ENCODE peak calls at places on chromosome 21, in ten cellular contexts. L, W, T, C, H, S, X, U, A and R are unnamed samples.

GRCh38 chr21:37582613-37583012 is 216.0 kb downstream of the DYRK1A start:
- DNase-seq in L (peak), W (no peak), T (peak), C (peak), H (peak), S (peak), X (peak), U (no peak), A (peak), R (peak)

GRCh38 chr21:39012314-39013230 is 170.7 kb downstream of the PSMG1 start:
- DNase-seq in L (no peak), W (no peak), T (no peak), C (no peak), H (no peak), S (no peak), X (no peak), U (no peak), A (no peak), R (no peak)

GRCh38 chr21:34857122-34857713 is 188.4 kb downstream of the CLIC6 start:
- DNase-seq in L (no peak), W (no peak), T (no peak), C (no peak), H (no peak), S (no peak), X (no peak), U (no peak), A (no peak), R (no peak)

GRCh38 chr21:32257952-32258785 is 20.7 kb downstream of the MIS18A start:
- DNase-seq in L (peak), W (peak), T (peak), C (peak), H (peak), S (peak), X (peak), U (no peak), A (peak), R (peak)

GRCh38 chr21:37758997-37759396 is 157.3 kb downstream of the KCNJ6 start:
- DNase-seq in L (peak), W (peak), T (peak), C (no peak), H (peak), S (peak), X (no peak), U (no peak), A (no peak), R (no peak)

GRCh38 chr21:45590726-45591618 is 48.7 kb upstream of the SLC19A1 start:
- DNase-seq in L (peak), W (no peak), T (peak), C (no peak), H (peak), S (no peak), X (no peak), U (no peak), A (no peak), R (no peak)

GRCh38 chr21:45856422-45856821 is 125.1 kb upstream of the COL6A1 start:
- DNase-seq in L (no peak), W (no peak), T (no peak), C (no peak), H (no peak), S (no peak), X (no peak), U (no peak), A (no peak), R (no peak)

GRCh38 chr21:29318354-29318753 is 19.6 kb downstream of the BACH1 start:
- DNase-seq in L (no peak), W (peak), T (no peak), C (no peak), H (no peak), S (peak), X (no peak), U (no peak), A (no peak), R (no peak)

GRCh38 chr21:44946254-44947041 is 6.6 kb downstream of the SLX9 start:
- DNase-seq in L (no peak), W (no peak), T (no peak), C (no peak), H (no peak), S (no peak), X (no peak), U (no peak), A (no peak), R (no peak)

GRCh38 chr21:20882462-20883415 is 115.5 kb upstream of the NCAM2 start:
- DNase-seq in L (no peak), W (no peak), T (peak), C (peak), H (peak), S (peak), X (no peak), U (no peak), A (peak), R (no peak)

GRCh38 chr21:44969965-44970755 is 30.3 kb downstream of the SLX9 start:
- DNase-seq in L (no peak), W (no peak), T (peak), C (no peak), H (peak), S (no peak), X (no peak), U (no peak), A (no peak), R (no peak)

GRCh38 chr21:37863842-37864241 is 52.4 kb downstream of the KCNJ6 start:
- DNase-seq in L (no peak), W (no peak), T (no peak), C (no peak), H (no peak), S (peak), X (no peak), U (no peak), A (no peak), R (peak)

GRCh38 chr21:36385909-36386642 is 884 bp downstream of the CHAF1B start:
- DNase-seq in L (peak), W (no peak), T (peak), C (no peak), H (peak), S (no peak), X (no peak), U (no peak), A (no peak), R (no peak)

GRCh38 chr21:45631540-45631939 is 12.0 kb upstream of the PCBP3 start:
- DNase-seq in L (no peak), W (no peak), T (no peak), C (no peak), H (no peak), S (no peak), X (no peak), U (no peak), A (no peak), R (no peak)

GRCh38 chr21:24272527-24272938 is 1334.7 kb downstream of the MRPL39 start:
- DNase-seq in L (no peak), W (no peak), T (no peak), C (no peak), H (no peak), S (no peak), X (no peak), U (no peak), A (no peak), R (no peak)